ENCODE peak calls at places on chromosomes 13 and 19, in eight cellular contexts. P is dorsolateral prefrontal cortex, F is pons, R is endothelial cell, K is natural killer cell, W is kidney glomerular epithelial cell, S is iris pigment epithelial cell, H is smooth muscle cell of the brain vasculature. T is an unnamed sample.

GRCh38 chr19:16205205-16206045 is 7.7 kb downstream of the AP1M1 start:
- DNase-seq in H (no peak), S (no peak), P (no peak), R (no peak), W (no peak), K (no peak), F (no peak), T (no peak)

GRCh38 chr19:28289294-28290063 is 923.5 kb downstream of the UQCRFS1 start:
- DNase-seq in R (no peak), S (no peak), W (peak; percentile 67), F (peak; percentile 90), H (no peak), P (no peak), K (no peak), T (no peak)

GRCh38 chr19:39193785-39194184 is 3.0 kb upstream of the NCCRP1 start:
- DNase-seq in S (no peak), P (no peak), R (no peak), W (no peak), K (no peak), F (no peak), H (no peak), T (no peak)

GRCh38 chr13:22451345-22451744 is 729.4 kb upstream of the SGCG start:
- DNase-seq in H (no peak), S (no peak), W (peak; percentile 9), K (no peak), F (peak; percentile 9), R (no peak), P (no peak), T (no peak)

GRCh38 chr13:113058988-113059850 is 46.4 kb upstream of the F7 start:
- DNase-seq in F (no peak), H (no peak), R (no peak), S (no peak), P (no peak), W (no peak), K (no peak), T (no peak)

GRCh38 chr13:50636007-50636704 is 207.3 kb downstream of the DLEU7 start:
- DNase-seq in P (no peak), H (no peak), W (no peak), S (peak; percentile 18), R (no peak), K (no peak), F (peak; percentile 7), T (no peak)

GRCh38 chr13:113771709-113772331 is 12.8 kb downstream of the TMEM255B start:
- DNase-seq in S (peak; percentile 65), F (no peak), H (no peak), R (no peak), P (no peak), K (no peak), W (no peak), T (no peak)

GRCh38 chr13:95603887-95604533 is 40.5 kb downstream of the DZIP1 start:
- DNase-seq in F (no peak), K (no peak), R (no peak), W (peak; percentile 75), P (peak; percentile 55), S (peak; percentile 82), H (peak; percentile 52), T (no peak)

GRCh38 chr19:39182174-39182505 is 14.6 kb upstream of the NCCRP1 start:
- DNase-seq in K (no peak), P (no peak), R (no peak), H (no peak), F (no peak), W (no peak), S (no peak), T (no peak)

GRCh38 chr19:49567722-49568454 is 12.5 kb downstream of the NOSIP start:
- DNase-seq in F (no peak), P (no peak), H (no peak), S (peak; percentile 59), W (no peak), K (peak; percentile 54), R (no peak), T (peak; percentile 81)

GRCh38 chr13:97986841-97987240 is 33.4 kb downstream of the IPO5 start:
- DNase-seq in K (no peak), R (no peak), S (no peak), W (no peak), F (peak; percentile 28), P (no peak), H (no peak), T (no peak)

GRCh38 chr19:56748443-56748842 is 76.9 kb upstream of the ZNF835 start:
- DNase-seq in R (no peak), H (no peak), F (peak; percentile 81), W (peak; percentile 10), P (no peak), S (peak; percentile 12), K (no peak), T (peak; percentile 4)

GRCh38 chr19:3426433-3426832 is 53.9 kb downstream of the SMIM24 start:
- DNase-seq in K (no peak), W (no peak), S (no peak), P (no peak), H (no peak), F (no peak), R (no peak), T (no peak)

GRCh38 chr13:111337206-111337605 is 16.8 kb downstream of the TEX29 start:
- DNase-seq in W (no peak), H (peak; percentile 17), K (no peak), P (no peak), F (no peak), R (no peak), S (peak; percentile 65), T (no peak)

GRCh38 chr19:18657590-18658365 is 20.9 kb downstream of the KLHL26 start:
- DNase-seq in P (no peak), K (no peak), F (no peak), R (no peak), S (peak; percentile 79), H (no peak), W (peak; percentile 15), T (no peak)

GRCh38 chr19:21812448-21812847 is 23.5 kb downstream of the ZNF43 start:
- DNase-seq in H (no peak), P (no peak), F (no peak), S (no peak), K (no peak), W (no peak), R (no peak), T (no peak)

GRCh38 chr19:45137179-45137761 is 23.5 kb downstream of the NKPD1 start:
- DNase-seq in H (no peak), W (no peak), F (no peak), K (no peak), P (no peak), S (no peak), R (no peak), T (no peak)

GRCh38 chr19:47228937-47229673 is 1.9 kb downstream of the BBC3 start:
- DNase-seq in S (peak; percentile 45), P (peak; percentile 15), F (no peak), H (no peak), W (no peak), R (no peak), K (peak; percentile 52), T (peak; percentile 51)

GRCh38 chr13:99320693-99321481 is 13.7 kb upstream of the GPR183 start:
- DNase-seq in F (peak; percentile 67), K (no peak), P (no peak), H (peak; percentile 82), W (peak; percentile 48), S (peak; percentile 92), R (no peak), T (no peak)

GRCh38 chr13:66489586-66489985 is 740.5 kb downstream of the PCDH9 start:
- DNase-seq in K (no peak), W (no peak), H (no peak), P (no peak), S (peak; percentile 55), F (no peak), R (no peak), T (no peak)

GRCh38 chr13:78701383-78701782 is 42.4 kb upstream of the OBI1 start:
- DNase-seq in K (no peak), H (no peak), W (no peak), F (no peak), S (peak; percentile 49), P (no peak), R (no peak), T (no peak)

GRCh38 chr19:47471381-47471732 is 336 bp downstream of the SLC8A2 start:
- DNase-seq in S (no peak), R (no peak), F (no peak), K (no peak), P (no peak), W (no peak), H (no peak), T (no peak)

GRCh38 chr13:35838356-35838755 is 292.8 kb downstream of the DCLK1 start:
- DNase-seq in K (no peak), W (peak; percentile 67), S (peak; percentile 91), H (no peak), R (no peak), P (no peak), F (no peak), T (no peak)

GRCh38 chr19:32977269-32977668 is 5.2 kb downstream of the FAAP24 start:
- DNase-seq in R (no peak), H (no peak), P (no peak), S (peak; percentile 34), F (no peak), W (no peak), K (no peak), T (no peak)

T was measured in activated CD8-positive, alpha-beta T cell treated with anti-CD3 and anti-CD28 coated beads for 36 hours.